ENCODE peak calls at places on chromosomes 4 and X, in nine cellular contexts. X, Q, N, M, R, S, Y, T and P are unnamed samples.

GRCh38 chrX:72479324-72480274 is 93.0 kb downstream of the HDAC8 start:
- DNase-seq in X (no peak), Q (no peak), N (no peak), M (no peak), R (no peak), S (no peak), Y (no peak), T (no peak), P (peak; percentile 4)

GRCh38 chr4:25908491-25908901 is 5.5 kb upstream of the SMIM20 start:
- DNase-seq in X (peak; percentile 93), Q (no peak), N (no peak), M (no peak), R (no peak), S (no peak), Y (no peak), T (no peak), P (no peak)

GRCh38 chr4:157291071-157291470 is 70.5 kb downstream of the GRIA2 start:
- DNase-seq in X (no peak), Q (no peak), N (no peak), M (no peak), R (no peak), S (no peak), Y (no peak), T (no peak), P (no peak)

GRCh38 chr4:19026281-19026680 is 1004.7 kb upstream of the LCORL start:
- DNase-seq in X (peak; percentile 11), Q (peak; percentile 52), N (no peak), M (peak; percentile 35), R (no peak), S (peak; percentile 50), Y (no peak), T (peak; percentile 27), P (no peak)

GRCh38 chr4:89797117-89797516 is 39.8 kb downstream of the SNCA start:
- DNase-seq in X (peak; percentile 40), Q (peak; percentile 5), N (no peak), M (no peak), R (no peak), S (no peak), Y (no peak), T (peak; percentile 17), P (no peak)

GRCh38 chrX:33969105-33969504 is 163.0 kb downstream of the FAM47A start:
- DNase-seq in X (no peak), Q (no peak), N (no peak), M (no peak), R (no peak), S (no peak), Y (no peak), T (no peak), P (no peak)

GRCh38 chr4:10032625-10033024 is 11.3 kb upstream of the SLC2A9 start:
- DNase-seq in X (peak; percentile 22), Q (peak; percentile 28), N (no peak), M (no peak), R (no peak), S (no peak), Y (no peak), T (no peak), P (no peak)

GRCh38 chrX:1397441-1397840 is 5.5 kb upstream of the SLC25A6 start:
- DNase-seq in X (no peak), Q (peak; percentile 3), N (peak; percentile 34), M (no peak), R (no peak), S (no peak), Y (no peak), T (no peak), P (no peak)

GRCh38 chr4:17059192-17059634 is 160.8 kb upstream of the LDB2 start:
- DNase-seq in X (peak; percentile 67), Q (peak; percentile 7), N (no peak), M (no peak), R (no peak), S (no peak), Y (no peak), T (peak; percentile 56), P (no peak)

GRCh38 chrX:120794525-120794975 is 81.1 kb downstream of the CT47B1 start:
- DNase-seq in X (no peak), Q (no peak), N (no peak), M (no peak), R (no peak), S (no peak), Y (no peak), T (no peak), P (no peak)

GRCh38 chr4:71827811-71828210 is 43.9 kb upstream of the GC start:
- DNase-seq in X (no peak), Q (no peak), N (no peak), M (no peak), R (no peak), S (no peak), Y (no peak), T (no peak), P (no peak)

GRCh38 chrX:13898084-13898483 is 81.2 kb upstream of the GPM6B start:
- DNase-seq in X (peak; percentile 45), Q (no peak), N (no peak), M (no peak), R (no peak), S (no peak), Y (no peak), T (peak; percentile 48), P (no peak)

GRCh38 chr4:46886711-46887110 is 22.3 kb downstream of the COX7B2 start:
- DNase-seq in X (peak; percentile 37), Q (no peak), N (no peak), M (no peak), R (no peak), S (no peak), Y (no peak), T (no peak), P (no peak)

GRCh38 chr4:147345662-147346061 is 135.2 kb upstream of the EDNRA start:
- DNase-seq in X (no peak), Q (no peak), N (no peak), M (no peak), R (no peak), S (no peak), Y (no peak), T (no peak), P (no peak)

GRCh38 chr4:130073145-130073790 is 977.3 kb downstream of the C4orf33 start:
- DNase-seq in X (no peak), Q (no peak), N (no peak), M (no peak), R (no peak), S (no peak), Y (no peak), T (no peak), P (no peak)

GRCh38 chrX:135740683-135741149 is 27.3 kb downstream of the CT45A3 start:
- DNase-seq in X (no peak), Q (peak; percentile 15), N (no peak), M (no peak), R (no peak), S (no peak), Y (no peak), T (peak; percentile 44), P (no peak)

GRCh38 chr4:184384056-184384809 is 90.1 kb downstream of the IRF2 start:
- DNase-seq in X (peak; percentile 99), Q (peak; percentile 44), N (no peak), M (peak; percentile 43), R (no peak), S (peak; percentile 45), Y (peak; percentile 11), T (peak; percentile 69), P (peak; percentile 71)

GRCh38 chr4:184385705-184386141 is 88.6 kb downstream of the IRF2 start:
- DNase-seq in X (no peak), Q (peak; percentile 27), N (no peak), M (no peak), R (no peak), S (peak; percentile 20), Y (no peak), T (no peak), P (peak; percentile 80)

GRCh38 chr4:184383497-184384055 is 90.8 kb downstream of the IRF2 start:
- DNase-seq in X (peak; percentile 97), Q (peak; percentile 49), N (no peak), M (no peak), R (no peak), S (peak; percentile 23), Y (no peak), T (peak; percentile 47), P (peak; percentile 42)

GRCh38 chr4:184386271-184386781 is 88.0 kb downstream of the IRF2 start:
- DNase-seq in X (no peak), Q (no peak), N (no peak), M (no peak), R (no peak), S (no peak), Y (no peak), T (no peak), P (no peak)

GRCh38 chr4:184384810-184385557 is 89.4 kb downstream of the IRF2 start:
- DNase-seq in X (peak; percentile 33), Q (no peak), N (no peak), M (no peak), R (no peak), S (no peak), Y (no peak), T (no peak), P (no peak)
- H3K4me1 ChIP-seq in X (peaks cover 23% of the 10 kb centered on the region), Q (peaks cover 49% of the 10 kb centered on the region), N (peaks cover 4% of the 10 kb centered on the region), M (peaks cover 14% of the 10 kb centered on the region), R (peaks cover 47% of the 10 kb centered on the region), S (peaks cover 52% of the 10 kb centered on the region), Y (peaks cover 47% of the 10 kb centered on the region), T (peaks cover 22% of the 10 kb centered on the region), P (peaks cover 13% of the 10 kb centered on the region)

DNA sequence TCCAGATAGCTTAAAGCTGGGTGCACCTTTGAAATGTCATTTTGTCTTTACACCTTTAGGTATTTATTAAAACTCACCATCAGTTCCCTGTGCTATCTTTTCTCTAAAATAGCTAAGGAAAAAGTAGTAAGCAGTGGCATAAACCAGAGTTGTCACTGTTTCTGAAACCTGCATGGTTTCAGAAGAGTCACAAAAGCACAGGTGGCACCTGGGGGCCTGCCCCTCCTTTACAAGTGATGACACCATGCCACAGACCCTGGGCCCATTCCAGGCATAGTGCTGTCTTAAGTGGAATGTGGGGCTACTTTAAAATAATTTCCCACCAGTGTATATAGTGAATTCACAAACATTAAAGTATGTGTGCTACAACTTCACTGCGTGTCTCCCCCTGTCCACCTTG is 47.8 kb downstream of the DCUN1D4 start:
- DNase-seq in X (no peak), Q (no peak), N (no peak), M (no peak), R (no peak), S (no peak), Y (no peak), T (no peak), P (no peak)
- H3K4me1 ChIP-seq in X (no peaks in the 10 kb centered on the region), Q (peaks cover 6% of the 10 kb centered on the region), N (no peaks in the 10 kb centered on the region), M (no peaks in the 10 kb centered on the region), R (no peaks in the 10 kb centered on the region), S (no peaks in the 10 kb centered on the region), Y (no peaks in the 10 kb centered on the region), T (peaks cover 2% of the 10 kb centered on the region), P (no peaks in the 10 kb centered on the region)

DNA sequence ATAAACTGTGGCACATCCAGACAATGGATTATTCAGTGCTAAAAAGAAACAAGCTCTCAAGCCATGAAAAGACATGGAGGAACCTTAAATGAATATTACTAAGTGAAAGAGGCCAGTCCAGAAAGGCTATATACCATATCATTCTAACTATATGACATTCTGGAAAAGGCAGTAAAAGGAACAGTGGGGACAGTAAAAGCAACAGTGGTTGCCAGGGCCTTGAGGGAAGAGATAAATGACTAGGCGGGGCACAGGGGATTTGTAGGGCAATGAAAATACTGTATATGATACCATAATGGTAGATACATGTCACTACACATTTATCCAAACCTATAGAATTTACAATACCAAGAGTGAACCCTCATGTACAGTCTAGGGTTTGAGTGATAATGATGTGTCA is 115.3 kb downstream of the ATP8A1 start:
- DNase-seq in X (no peak), Q (no peak), N (no peak), M (no peak), R (no peak), S (no peak), Y (no peak), T (no peak), P (no peak)
- H3K4me1 ChIP-seq in X (no peaks in the 10 kb centered on the region), Q (no peaks in the 10 kb centered on the region), N (no peaks in the 10 kb centered on the region), M (no peaks in the 10 kb centered on the region), R (no peaks in the 10 kb centered on the region), S (no peaks in the 10 kb centered on the region), Y (no peaks in the 10 kb centered on the region), T (no peaks in the 10 kb centered on the region), P (no peaks in the 10 kb centered on the region)

GRCh38 chr4:78669453-78669852 is 106.7 kb upstream of the BMP2K start:
- DNase-seq in X (no peak), Q (no peak), N (no peak), M (no peak), R (no peak), S (no peak), Y (no peak), T (no peak), P (no peak)
- H3K4me1 ChIP-seq in X (no peaks in the 10 kb centered on the region), Q (peaks cover 6% of the 10 kb centered on the region), N (no peaks in the 10 kb centered on the region), M (peaks cover 2% of the 10 kb centered on the region), R (no peaks in the 10 kb centered on the region), S (no peaks in the 10 kb centered on the region), Y (no peaks in the 10 kb centered on the region), T (no peaks in the 10 kb centered on the region), P (no peaks in the 10 kb centered on the region)